ENCODE peak calls at places on chromosome 15, in ten cellular contexts. J, Y, G, Z, R, H, Q, E, C and B are unnamed samples.

GRCh38 chr15:86080302-86080701 is 631 bp downstream of the AGBL1 start:
- DNase-seq in J (no peak), Y (no peak), G (no peak), Z (no peak), R (no peak), H (no peak), Q (no peak), E (no peak), C (no peak), B (no peak)

GRCh38 chr15:51751687-51752683 is 588 bp downstream of the TMOD2 start:
- DNase-seq in J (peak), Y (peak), G (no peak), Z (no peak), R (peak), H (peak), Q (peak), E (peak), C (no peak), B (no peak)

GRCh38 chr15:30923429-30923828 is 19.7 kb downstream of the FAN1 start:
- DNase-seq in J (no peak), Y (no peak), G (no peak), Z (peak), R (no peak), H (no peak), Q (no peak), E (no peak), C (no peak), B (no peak)

GRCh38 chr15:77507151-77507847 is 86.6 kb downstream of the HMG20A start:
- DNase-seq in J (no peak), Y (peak), G (peak), Z (peak), R (no peak), H (peak), Q (no peak), E (no peak), C (peak), B (no peak)

GRCh38 chr15:38300395-38300794 is 47.8 kb downstream of the SPRED1 start:
- DNase-seq in J (no peak), Y (no peak), G (no peak), Z (no peak), R (no peak), H (no peak), Q (no peak), E (no peak), C (no peak), B (no peak)

GRCh38 chr15:37824717-37825382 is 109.6 kb upstream of the TMCO5A start:
- DNase-seq in J (no peak), Y (no peak), G (no peak), Z (no peak), R (no peak), H (no peak), Q (peak), E (no peak), C (no peak), B (no peak)

GRCh38 chr15:57384816-57385215 is 8.5 kb downstream of the CGNL1 start:
- DNase-seq in J (no peak), Y (no peak), G (no peak), Z (no peak), R (no peak), H (no peak), Q (no peak), E (no peak), C (no peak), B (no peak)

GRCh38 chr15:67192185-67192584 is 62.3 kb downstream of the AAGAB start:
- DNase-seq in J (no peak), Y (no peak), G (no peak), Z (no peak), R (no peak), H (no peak), Q (no peak), E (no peak), C (no peak), B (no peak)

GRCh38 chr15:81939604-81940440 is 106.0 kb downstream of the MEX3B start:
- DNase-seq in J (no peak), Y (no peak), G (no peak), Z (no peak), R (no peak), H (no peak), Q (peak), E (peak), C (no peak), B (no peak)

GRCh38 chr15:98881526-98882517 is 125.8 kb downstream of the PGPEP1L start:
- DNase-seq in J (no peak), Y (no peak), G (no peak), Z (no peak), R (no peak), H (no peak), Q (no peak), E (peak), C (no peak), B (no peak)

GRCh38 chr15:69154026-69154425 is 6.4 kb upstream of the GLCE start:
- DNase-seq in J (no peak), Y (no peak), G (no peak), Z (no peak), R (no peak), H (no peak), Q (no peak), E (no peak), C (no peak), B (no peak)

GRCh38 chr15:38652183-38652794 is 87.7 kb upstream of the RASGRP1 start:
- DNase-seq in J (no peak), Y (no peak), G (no peak), Z (no peak), R (no peak), H (no peak), Q (no peak), E (no peak), C (no peak), B (no peak)

GRCh38 chr15:101201411-101202174 is 50.3 kb downstream of the CHSY1 start:
- DNase-seq in J (peak), Y (peak), G (peak), Z (peak), R (peak), H (peak), Q (peak), E (no peak), C (peak), B (peak)

GRCh38 chr15:67547836-67548531 is 5.5 kb downstream of the MAP2K5 start:
- DNase-seq in J (no peak), Y (no peak), G (no peak), Z (no peak), R (no peak), H (no peak), Q (no peak), E (no peak), C (no peak), B (no peak)

GRCh38 chr15:26983822-26984221 is 12.8 kb downstream of the GABRG3 start:
- DNase-seq in J (no peak), Y (no peak), G (no peak), Z (no peak), R (no peak), H (no peak), Q (no peak), E (no peak), C (no peak), B (no peak)

GRCh38 chr15:74044267-74045110 is 37.9 kb downstream of the GOLGA6A start:
- DNase-seq in J (no peak), Y (no peak), G (peak), Z (peak), R (no peak), H (peak), Q (no peak), E (no peak), C (peak), B (peak)

GRCh38 chr15:100241572-100242479 is 99.9 kb downstream of the ADAMTS17 start:
- DNase-seq in J (no peak), Y (no peak), G (peak), Z (no peak), R (no peak), H (no peak), Q (peak), E (no peak), C (no peak), B (peak)

GRCh38 chr15:94671845-94672524 is 440.6 kb downstream of the MCTP2 start:
- DNase-seq in J (no peak), Y (no peak), G (no peak), Z (peak), R (no peak), H (no peak), Q (no peak), E (no peak), C (no peak), B (no peak)

GRCh38 chr15:99628374-99629001 is 62.7 kb downstream of the MEF2A start:
- DNase-seq in J (no peak), Y (no peak), G (no peak), Z (no peak), R (no peak), H (no peak), Q (no peak), E (no peak), C (no peak), B (no peak)

GRCh38 chr15:22895465-22896190 is 57.2 kb downstream of the NIPA2 start:
- DNase-seq in J (peak), Y (no peak), G (no peak), Z (no peak), R (no peak), H (no peak), Q (peak), E (no peak), C (no peak), B (no peak)

GRCh38 chr15:71547066-71547465 is 263.3 kb upstream of the NR2E3 start:
- DNase-seq in J (no peak), Y (peak), G (no peak), Z (peak), R (no peak), H (no peak), Q (no peak), E (no peak), C (no peak), B (no peak)

GRCh38 chr15:51647128-51647562 is 24.6 kb upstream of the DMXL2 start:
- DNase-seq in J (no peak), Y (no peak), G (peak), Z (peak), R (no peak), H (peak), Q (no peak), E (no peak), C (no peak), B (no peak)

GRCh38 chr15:58513008-58513407 is 81.2 kb downstream of the LIPC start:
- DNase-seq in J (no peak), Y (no peak), G (no peak), Z (no peak), R (no peak), H (no peak), Q (no peak), E (no peak), C (no peak), B (no peak)

GRCh38 chr15:45114751-45115085 is 592 bp downstream of the DUOXA2 start:
- DNase-seq in J (no peak), Y (peak), G (no peak), Z (no peak), R (no peak), H (no peak), Q (no peak), E (no peak), C (no peak), B (no peak)

GRCh38 chr15:78004919-78005634 is 72.4 kb downstream of the TBC1D2B start:
- DNase-seq in J (no peak), Y (peak), G (peak), Z (peak), R (peak), H (peak), Q (no peak), E (no peak), C (no peak), B (peak)

GRCh38 chr15:68640791-68641331 is 62.1 kb downstream of the CORO2B start:
- DNase-seq in J (no peak), Y (peak), G (no peak), Z (peak), R (no peak), H (no peak), Q (no peak), E (no peak), C (peak), B (peak)

GRCh38 chr15:58932791-58933310 is 628 bp downstream of the SLTM start:
- DNase-seq in J (no peak), Y (no peak), G (no peak), Z (no peak), R (peak), H (no peak), Q (no peak), E (peak), C (no peak), B (peak)

GRCh38 chr15:68231102-68231818 is 1.7 kb upstream of the CLN6 start:
- DNase-seq in J (no peak), Y (no peak), G (no peak), Z (no peak), R (no peak), H (no peak), Q (no peak), E (no peak), C (peak), B (no peak)

GRCh38 chr15:78808550-78808949 is 2.7 kb downstream of the ADAMTS7 start:
- DNase-seq in J (no peak), Y (no peak), G (no peak), Z (peak), R (no peak), H (no peak), Q (peak), E (peak), C (no peak), B (no peak)

GRCh38 chr15:41424809-41425208 is 7.9 kb downstream of the RTF1 start:
- DNase-seq in J (no peak), Y (no peak), G (no peak), Z (no peak), R (no peak), H (no peak), Q (no peak), E (no peak), C (no peak), B (no peak)

GRCh38 chr15:90320062-90320884 is 31.8 kb upstream of the ZNF774 start:
- DNase-seq in J (peak), Y (peak), G (peak), Z (peak), R (peak), H (peak), Q (peak), E (peak), C (peak), B (peak)
- H3K4me3 ChIP-seq in J (no peak), Y (no peak), G (peak), Z (no peak), R (no peak), H (no peak), Q (no peak), E (peak), C (peak), B (peak)

GRCh38 chr15:63156708-63157065 is 590 bp downstream of the RPS27L start:
- DNase-seq in J (no peak), Y (no peak), G (peak), Z (peak), R (peak), H (no peak), Q (no peak), E (peak), C (no peak), B (no peak)
- H3K27ac ChIP-seq in J (peak), Y (peak), G (peak), Z (peak), R (peak), H (peak), Q (peak), E (peak), C (peak), B (peak)

GRCh38 chr15:83837946-83838571 is 184.1 kb downstream of the ADAMTSL3 start:
- DNase-seq in J (peak), Y (peak), G (peak), Z (peak), R (peak), H (peak), Q (peak), E (peak), C (no peak), B (no peak)
- TF ChIP-seq CTCF in J (peak), Y (peak), G (peak), Z (peak), R (peak), H (peak), Q (peak), E (peak), C (peak), B (no peak)

GRCh38 chr15:25829075-25829474 is 34.1 kb downstream of the ATP10A start:
- DNase-seq in J (no peak), Y (no peak), G (no peak), Z (no peak), R (no peak), H (no peak), Q (no peak), E (no peak), C (no peak), B (no peak)

GRCh38 chr15:25825215-25825614 is 37.9 kb downstream of the ATP10A start:
- DNase-seq in J (no peak), Y (no peak), G (no peak), Z (no peak), R (no peak), H (no peak), Q (no peak), E (no peak), C (no peak), B (no peak)

GRCh38 chr15:25832158-25832557 is 31.0 kb downstream of the ATP10A start:
- DNase-seq in J (no peak), Y (no peak), G (no peak), Z (no peak), R (no peak), H (no peak), Q (no peak), E (no peak), C (no peak), B (no peak)

DNA sequence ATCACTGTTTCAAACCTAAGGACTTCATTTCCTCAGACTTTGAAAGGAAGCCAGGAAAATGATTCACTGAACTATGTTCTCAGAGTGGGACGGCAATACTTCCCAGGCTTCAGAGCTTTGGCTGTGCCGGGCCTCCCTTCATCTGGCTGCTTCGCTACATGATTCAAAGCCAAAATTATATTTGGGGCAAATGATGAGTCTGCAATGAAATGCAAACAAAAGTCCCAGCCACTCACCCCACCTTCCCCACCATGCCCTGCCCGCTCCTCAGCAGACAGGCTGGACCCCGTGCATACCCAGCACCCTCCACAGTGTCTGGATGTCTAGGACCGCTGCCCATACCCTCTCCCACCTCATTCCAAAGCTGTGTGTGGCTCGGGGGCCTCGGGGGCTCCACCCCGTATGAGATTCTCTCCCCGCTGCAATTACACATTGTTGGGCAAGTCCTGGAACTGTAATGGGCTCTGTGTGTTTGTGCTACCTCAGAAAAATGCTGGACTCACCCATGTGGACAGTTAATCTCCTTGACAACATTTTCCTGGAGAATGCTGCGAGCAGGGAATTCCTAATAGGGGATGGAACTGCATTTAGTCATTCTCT is 32.2 kb downstream of the ATP10A start:
- DNase-seq in J (no peak), Y (no peak), G (peak), Z (no peak), R (no peak), H (no peak), Q (no peak), E (no peak), C (peak), B (peak)
- H3K4me3 ChIP-seq in J (no peak), Y (no peak), G (peak), Z (no peak), R (no peak), H (no peak), Q (peak), E (no peak), C (peak), B (peak)

GRCh38 chr15:64004582-64004981 is 41.7 kb downstream of the DAPK2 start:
- DNase-seq in J (no peak), Y (no peak), G (no peak), Z (no peak), R (no peak), H (no peak), Q (peak), E (no peak), C (no peak), B (no peak)
- H3K27ac ChIP-seq in J (no peak), Y (no peak), G (no peak), Z (no peak), R (no peak), H (no peak), Q (peak), E (no peak), C (peak), B (no peak)

DNA sequence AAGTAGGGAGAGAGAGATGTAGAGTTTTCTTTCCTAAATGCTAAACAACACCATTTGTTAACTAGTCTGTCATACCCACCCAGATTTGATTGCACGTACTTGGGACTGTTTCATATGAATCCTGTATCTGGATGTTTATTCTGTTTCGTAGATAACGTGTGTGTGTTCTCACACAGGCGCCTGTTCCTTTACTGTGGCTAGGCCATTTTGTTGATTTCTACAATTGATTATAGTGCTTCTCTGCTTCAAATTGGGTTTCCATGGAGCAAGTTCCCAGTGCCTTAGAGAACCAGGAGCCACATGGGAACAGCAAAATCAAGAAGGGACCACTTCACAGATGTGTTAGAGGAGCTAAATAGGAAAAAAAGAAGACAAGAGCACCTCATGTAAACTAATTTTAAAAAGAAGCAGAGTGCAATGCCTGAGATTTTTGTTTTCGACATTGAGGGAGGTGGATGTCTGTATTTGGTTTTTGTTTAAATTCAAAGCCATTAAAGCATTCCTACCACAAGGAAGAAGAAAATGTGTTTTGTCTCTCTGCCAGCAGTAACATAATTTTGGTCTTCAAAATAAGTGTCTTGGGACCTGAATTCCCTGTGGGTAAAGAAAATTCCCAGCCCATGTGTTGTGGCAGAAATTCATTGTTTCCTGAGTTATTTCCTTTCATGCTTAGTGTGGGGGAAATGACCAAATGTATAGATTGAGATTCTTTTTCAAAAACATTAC is 424.0 kb upstream of the C2CD4B start:
- DNase-seq in J (no peak), Y (no peak), G (no peak), Z (no peak), R (no peak), H (no peak), Q (no peak), E (no peak), C (no peak), B (no peak)
- TF ChIP-seq CTCF in J (no peak), Y (no peak), G (no peak), Z (no peak), R (no peak), H (no peak), Q (no peak), E (no peak), C (no peak), B (no peak)

GRCh38 chr15:80455051-80455648 is 51.0 kb downstream of the ARNT2 start:
- DNase-seq in J (no peak), Y (no peak), G (no peak), Z (no peak), R (no peak), H (no peak), Q (no peak), E (no peak), C (no peak), B (peak)

GRCh38 chr15:80456517-80457497 is 52.6 kb downstream of the ARNT2 start:
- DNase-seq in J (no peak), Y (no peak), G (no peak), Z (no peak), R (no peak), H (no peak), Q (no peak), E (no peak), C (no peak), B (peak)

GRCh38 chr15:80459380-80459779 is 55.2 kb downstream of the ARNT2 start:
- DNase-seq in J (no peak), Y (no peak), G (no peak), Z (no peak), R (no peak), H (no peak), Q (no peak), E (no peak), C (no peak), B (no peak)

GRCh38 chr15:80457896-80458295 is 53.7 kb downstream of the ARNT2 start:
- DNase-seq in J (no peak), Y (no peak), G (no peak), Z (no peak), R (no peak), H (no peak), Q (no peak), E (no peak), C (no peak), B (no peak)

GRCh38 chr15:80455668-80456442 is 51.7 kb downstream of the ARNT2 start:
- DNase-seq in J (no peak), Y (no peak), G (peak), Z (peak), R (peak), H (no peak), Q (peak), E (peak), C (no peak), B (peak)
- H3K4me3 ChIP-seq in J (no peak), Y (no peak), G (no peak), Z (no peak), R (no peak), H (no peak), Q (no peak), E (no peak), C (no peak), B (no peak)

GRCh38 chr15:76353903-76354302 is 17.3 kb downstream of the ISL2 start:
- DNase-seq in J (no peak), Y (no peak), G (no peak), Z (no peak), R (no peak), H (no peak), Q (no peak), E (no peak), C (no peak), B (no peak)
- H3K27ac ChIP-seq in J (no peak), Y (no peak), G (no peak), Z (no peak), R (no peak), H (no peak), Q (no peak), E (no peak), C (no peak), B (no peak)